ENCODE peak calls at places on chromosomes 11 and 22, in ten cellular contexts. H is stomach, P is psoas muscle, W is A549, Q is epithelial cell of esophagus, O is PC-3, U is fibroblast of mammary gland, V is retinal pigment epithelial cell, Z is K562, E is upper lobe of left lung. J is an unnamed sample.

GRCh38 chr11:109849946-109850345 is 243.2 kb upstream of the ZC3H12C start:
- DNase-seq in W (no peak), Q (no peak), E (no peak), V (no peak), Z (no peak), H (no peak), P (no peak), O (no peak), U (no peak), J (no peak)

GRCh38 chr11:122140535-122140934 is 24.5 kb upstream of the BLID start:
- DNase-seq in O (peak; percentile 93), P (no peak), V (peak; percentile 21), E (no peak), W (no peak), Z (no peak), H (no peak), U (peak; percentile 87), Q (peak; percentile 90), J (no peak)

GRCh38 chr11:71153005-71153395 is 99.4 kb downstream of the SHANK2 start:
- DNase-seq in U (peak; percentile 53), Z (no peak), H (no peak), P (no peak), O (peak; percentile 92), W (peak; percentile 38), Q (peak; percentile 81), E (no peak), V (no peak), J (peak; percentile 24)

GRCh38 chr11:122310701-122311100 is 194.7 kb upstream of the BLID start:
- DNase-seq in Q (no peak), H (no peak), E (no peak), U (no peak), O (no peak), W (no peak), V (no peak), Z (no peak), P (no peak), J (no peak)

GRCh38 chr22:41699264-41700104 is at the start of gene MEI1:
- DNase-seq in Z (no peak), E (peak; percentile 95), P (peak; percentile 92), W (peak; percentile 25), V (no peak), H (peak; percentile 90), O (no peak), Q (peak; percentile 63), U (peak; percentile 74), J (no peak)

GRCh38 chr22:44098966-44099530 is 74.9 kb downstream of the PARVB start:
- DNase-seq in U (no peak), P (peak; percentile 37), H (no peak), V (no peak), W (no peak), Z (no peak), O (no peak), Q (no peak), E (peak; percentile 63), J (no peak)

GRCh38 chr11:75719089-75719638 is 1.5 kb downstream of the MOGAT2 start:
- DNase-seq in O (no peak), V (no peak), Z (no peak), W (no peak), Q (no peak), H (peak; percentile 30), U (no peak), E (no peak), P (no peak), J (no peak)

GRCh38 chr11:61890536-61891330 is 612 bp downstream of the FADS3 start:
- DNase-seq in E (no peak), O (peak; percentile 76), V (peak; percentile 44), Z (peak; percentile 78), P (peak; percentile 88), W (peak; percentile 50), Q (peak; percentile 63), U (peak; percentile 80), H (no peak), J (peak; percentile 59)

GRCh38 chr22:45914309-45914708 is 62.7 kb downstream of the WNT7B start:
- DNase-seq in E (no peak), V (no peak), Q (no peak), O (no peak), H (no peak), P (no peak), W (peak; percentile 56), U (no peak), Z (no peak), J (no peak)

GRCh38 chr22:45908961-45909360 is 68.0 kb downstream of the WNT7B start:
- DNase-seq in U (no peak), P (no peak), Z (no peak), Q (no peak), E (peak; percentile 58), H (no peak), W (no peak), O (no peak), V (no peak), J (no peak)

GRCh38 chr22:45910928-45911467 is 66.0 kb downstream of the WNT7B start:
- DNase-seq in E (peak; percentile 76), Z (no peak), Q (no peak), P (no peak), H (no peak), U (no peak), O (no peak), W (no peak), V (no peak), J (no peak)

GRCh38 chr22:45912910-45913309 is 64.1 kb downstream of the WNT7B start:
- DNase-seq in W (peak; percentile 53), Z (no peak), P (no peak), H (no peak), V (no peak), U (no peak), Q (no peak), E (peak; percentile 54), O (no peak), J (no peak)

GRCh38 chr22:45911601-45912271 is 65.2 kb downstream of the WNT7B start:
- DNase-seq in P (peak; percentile 83), E (peak; percentile 84), Q (peak; percentile 88), V (no peak), Z (no peak), W (peak; percentile 96), H (peak; percentile 36), U (peak; percentile 45), O (peak; percentile 78), J (peak; percentile 81)
- TF ChIP-seq CTCF in P (no peak), E (no peak), Q (peak; percentile 36), V (no peak), Z (peak; percentile 3), W (peak; percentile 39), H (no peak), U (no peak), O (peak; percentile 33), J (no peak)

GRCh38 chr11:64113462-64113780 is 52.5 kb downstream of the MACROD1 start:
- DNase-seq in P (no peak), W (no peak), E (no peak), H (no peak), Q (no peak), V (no peak), Z (no peak), U (no peak), O (no peak), J (no peak)

GRCh38 chr11:64114231-64114630 is 51.7 kb downstream of the MACROD1 start:
- DNase-seq in Z (no peak), O (no peak), P (no peak), U (no peak), H (no peak), W (no peak), Q (no peak), E (no peak), V (no peak), J (no peak)

GRCh38 chr11:64115751-64116522 is 50.0 kb downstream of the MACROD1 start:
- DNase-seq in H (no peak), O (no peak), U (no peak), P (no peak), E (no peak), W (no peak), V (no peak), Z (no peak), Q (no peak), J (no peak)

GRCh38 chr11:64110465-64111375 is 55.2 kb downstream of the MACROD1 start:
- DNase-seq in U (no peak), V (no peak), P (no peak), Q (no peak), Z (no peak), H (no peak), O (no peak), E (peak; percentile 34), W (no peak), J (no peak)

GRCh38 chr11:64112771-64113461 is 53.0 kb downstream of the MACROD1 start:
- DNase-seq in P (no peak), H (no peak), Q (no peak), W (no peak), O (no peak), V (no peak), U (no peak), Z (no peak), E (no peak), J (no peak)
- TF ChIP-seq CTCF in P (no peak), H (no peak), Q (no peak), W (no peak), O (no peak), V (no peak), U (no peak), Z (no peak), E (no peak), J (no peak)

DNA sequence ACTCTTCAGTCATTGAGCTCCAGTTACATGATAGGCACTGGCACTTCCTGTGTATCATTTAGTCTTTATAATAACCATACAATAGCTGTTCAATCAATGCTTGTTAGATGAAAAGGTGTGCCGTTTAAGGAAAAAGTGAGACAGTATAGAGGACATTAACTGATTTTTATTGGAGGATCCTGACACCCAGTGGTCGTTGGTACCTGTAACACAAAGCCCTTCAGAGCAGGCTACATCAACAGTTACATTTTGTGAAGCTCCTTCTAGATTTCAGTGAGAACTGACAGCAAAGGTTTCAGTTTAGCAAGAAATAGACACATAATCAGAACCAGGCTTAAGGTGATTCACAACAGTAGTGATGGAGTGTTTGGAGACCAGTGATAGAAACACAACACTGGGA is 44.2 kb downstream of the CCDC81 start:
- DNase-seq in E (no peak), Z (peak; percentile 38), P (no peak), O (peak; percentile 3), V (no peak), Q (peak; percentile 50), U (peak; percentile 29), H (no peak), W (peak; percentile 17), J (no peak)
- TF ChIP-seq CTCF in E (no peak), Z (no peak), P (peak; percentile 11), O (peak; percentile 28), V (no peak), Q (peak; percentile 42), U (peak; percentile 27), H (no peak), W (no peak), J (no peak)

DNA sequence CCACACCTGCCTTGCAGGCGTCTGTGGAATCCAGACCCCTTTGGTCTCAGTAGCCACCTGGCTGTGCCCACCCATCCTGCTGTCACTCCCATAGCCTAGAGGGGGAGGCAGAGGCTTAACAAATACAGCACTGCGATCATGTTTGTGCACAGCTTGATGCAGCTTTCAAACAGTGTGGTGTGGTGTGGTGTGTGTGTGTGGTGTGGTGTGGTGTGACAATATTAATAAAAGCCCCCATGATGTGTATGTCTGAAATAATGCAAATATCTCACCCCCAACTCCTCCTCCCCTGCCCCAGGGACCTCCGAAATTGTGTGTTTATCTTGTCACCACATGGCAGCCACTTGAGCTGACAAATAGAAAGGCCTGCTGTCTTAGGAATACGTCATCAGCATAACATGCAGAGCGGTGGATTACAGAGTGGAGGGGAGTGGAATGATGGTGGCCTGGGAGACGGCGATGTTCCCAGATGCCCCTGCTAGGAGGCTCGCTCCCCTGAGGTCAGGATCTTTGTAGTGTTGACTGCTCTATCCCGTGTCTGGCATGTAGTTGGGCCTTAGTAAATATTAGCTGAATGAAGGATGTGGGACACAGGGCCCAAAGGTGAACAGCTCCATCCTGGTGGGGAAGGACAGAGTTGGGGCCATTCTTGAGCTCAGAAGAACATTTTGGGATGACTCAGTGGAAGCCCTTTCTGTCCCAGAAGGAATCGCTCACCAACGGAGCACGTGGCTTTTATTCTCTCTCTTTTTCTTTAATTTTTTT is 2.8 kb downstream of the PDXP start:
- DNase-seq in V (peak; percentile 32), E (no peak), Q (no peak), W (no peak), U (peak; percentile 76), Z (peak; percentile 62), O (peak; percentile 35), H (no peak), P (no peak), J (no peak)
- TF ChIP-seq CTCF in V (peak; percentile 59), E (no peak), Q (peak; percentile 58), W (no peak), U (peak; percentile 60), Z (peak; percentile 65), O (peak; percentile 54), H (no peak), P (peak; percentile 39), J (no peak)

J was measured in Calu3.